ENCODE peak calls at places on chromosomes 16 and 17, in ten cellular contexts. R is GM12865; A is upper lobe of right lung; L is DMS153; U is activated CD8-positive, alpha-beta memory T cell treated with anti-CD3 and anti-CD28 coated beads for 24 hours; X is effector memory CD4-positive, alpha-beta T cell; P is EL; I is posterior vena cava; V is posterior cingulate gyrus; M is testis. J is an unnamed sample.

GRCh38 chr17:81483085-81483861 is 29.3 kb downstream of the ACTG1 start:
- DNase-seq in R (peak), A (no peak), L (no peak), U (peak), X (no peak), P (no peak), I (no peak), V (no peak), M (no peak), J (no peak)

GRCh38 chr17:49951362-49952080 is 17.5 kb upstream of the DLX4 start:
- DNase-seq in R (no peak), A (no peak), L (no peak), U (no peak), X (no peak), P (peak), I (no peak), V (peak), M (no peak), J (no peak)

GRCh38 chr16:88282221-88283041 is 100.3 kb upstream of the ZNF469 start:
- DNase-seq in R (no peak), A (no peak), L (no peak), U (no peak), X (no peak), P (no peak), I (no peak), V (no peak), M (no peak), J (no peak)

GRCh38 chr16:86668136-86668535 is 89.8 kb downstream of the FOXL1 start:
- DNase-seq in R (no peak), A (no peak), L (no peak), U (no peak), X (no peak), P (peak), I (no peak), V (no peak), M (no peak), J (peak)

GRCh38 chr17:1177099-1177996 is 2.4 kb downstream of the ABR start:
- DNase-seq in R (no peak), A (no peak), L (no peak), U (no peak), X (no peak), P (peak), I (no peak), V (no peak), M (no peak), J (peak)

GRCh38 chr16:85302018-85302847 is 190.0 kb upstream of the CIBAR2 start:
- DNase-seq in R (no peak), A (no peak), L (no peak), U (no peak), X (no peak), P (peak), I (no peak), V (no peak), M (no peak), J (peak)

GRCh38 chr17:29143894-29144293 is 36.3 kb downstream of the MYO18A start:
- DNase-seq in R (peak), A (no peak), L (no peak), U (no peak), X (no peak), P (no peak), I (no peak), V (no peak), M (peak), J (peak)

GRCh38 chr16:88909431-88910210 is 43.2 kb upstream of the PABPN1L start:
- DNase-seq in R (no peak), A (no peak), L (no peak), U (no peak), X (no peak), P (no peak), I (no peak), V (no peak), M (no peak), J (no peak)

GRCh38 chr17:55462234-55462633 is 40.6 kb upstream of the MMD start:
- DNase-seq in R (no peak), A (no peak), L (no peak), U (no peak), X (no peak), P (no peak), I (no peak), V (no peak), M (no peak), J (no peak)

GRCh38 chr16:14098081-14098480 is 27.0 kb downstream of the MRTFB start:
- DNase-seq in R (no peak), A (no peak), L (no peak), U (no peak), X (no peak), P (peak), I (no peak), V (no peak), M (no peak), J (no peak)

GRCh38 chr17:7137182-7137943 is 22.7 kb upstream of the ASGR2 start:
- DNase-seq in R (no peak), A (peak), L (no peak), U (no peak), X (no peak), P (no peak), I (peak), V (no peak), M (peak), J (no peak)

GRCh38 chr16:11632455-11632921 is 35.8 kb upstream of the SNN start:
- DNase-seq in R (no peak), A (peak), L (no peak), U (no peak), X (no peak), P (peak), I (peak), V (no peak), M (peak), J (no peak)

GRCh38 chr16:73214825-73215481 is 167.0 kb upstream of the ZFHX3 start:
- DNase-seq in R (no peak), A (no peak), L (no peak), U (no peak), X (no peak), P (peak), I (no peak), V (no peak), M (no peak), J (peak)

GRCh38 chr17:73189417-73190099 is 3.3 kb upstream of the COG1 start:
- DNase-seq in R (peak), A (no peak), L (peak), U (no peak), X (no peak), P (peak), I (no peak), V (peak), M (peak), J (peak)

GRCh38 chr16:57479043-57479421 is 7.3 kb downstream of the DOK4 start:
- DNase-seq in R (no peak), A (no peak), L (no peak), U (no peak), X (no peak), P (no peak), I (no peak), V (peak), M (no peak), J (no peak)

GRCh38 chr16:80116711-80117110 is 424.1 kb upstream of the DYNLRB2 start:
- DNase-seq in R (no peak), A (no peak), L (no peak), U (no peak), X (no peak), P (no peak), I (no peak), V (no peak), M (no peak), J (no peak)

GRCh38 chr16:84754353-84754856 is 54.6 kb downstream of the USP10 start:
- DNase-seq in R (peak), A (no peak), L (peak), U (peak), X (peak), P (peak), I (no peak), V (no peak), M (peak), J (peak)

GRCh38 chr16:83899978-83900377 is 1.1 kb downstream of the MLYCD start:
- DNase-seq in R (no peak), A (no peak), L (no peak), U (no peak), X (no peak), P (no peak), I (no peak), V (no peak), M (no peak), J (no peak)

GRCh38 chr16:24423332-24423731 is 116.0 kb upstream of the RBBP6 start:
- DNase-seq in R (no peak), A (no peak), L (no peak), U (no peak), X (no peak), P (no peak), I (no peak), V (no peak), M (no peak), J (no peak)

GRCh38 chr17:78438271-78438691 is 59.8 kb downstream of the PGS1 start:
- DNase-seq in R (no peak), A (no peak), L (no peak), U (no peak), X (no peak), P (no peak), I (no peak), V (no peak), M (no peak), J (no peak)

GRCh38 chr17:36921131-36921851 is 16.0 kb upstream of the LHX1 start:
- DNase-seq in R (no peak), A (no peak), L (no peak), U (peak), X (no peak), P (no peak), I (peak), V (no peak), M (no peak), J (peak)

GRCh38 chr17:80765241-80766022 is 220.8 kb downstream of the RPTOR start:
- DNase-seq in R (no peak), A (no peak), L (no peak), U (peak), X (peak), P (no peak), I (peak), V (no peak), M (no peak), J (no peak)

GRCh38 chr16:586645-587590 is 2.9 kb upstream of the RAB40C start:
- DNase-seq in R (no peak), A (no peak), L (no peak), U (no peak), X (no peak), P (no peak), I (peak), V (no peak), M (no peak), J (no peak)

GRCh38 chr16:239948-240277 is 5.3 kb downstream of the FAM234A start:
- DNase-seq in R (no peak), A (no peak), L (no peak), U (no peak), X (no peak), P (no peak), I (no peak), V (no peak), M (no peak), J (no peak)

GRCh38 chr17:39143552-39144093 is 7.8 kb downstream of the PLXDC1 start:
- DNase-seq in R (no peak), A (no peak), L (no peak), U (no peak), X (no peak), P (no peak), I (peak), V (no peak), M (peak), J (no peak)

GRCh38 chr16:48632137-48632774 is 22.3 kb upstream of the N4BP1 start:
- DNase-seq in R (no peak), A (peak), L (no peak), U (peak), X (no peak), P (no peak), I (no peak), V (no peak), M (no peak), J (no peak)

GRCh38 chr16:49658066-49658465 is 197.8 kb downstream of the ZNF423 start:
- DNase-seq in R (no peak), A (no peak), L (no peak), U (no peak), X (no peak), P (no peak), I (no peak), V (no peak), M (no peak), J (no peak)

GRCh38 chr17:17206913-17207368 is 808 bp upstream of the PLD6 start:
- DNase-seq in R (no peak), A (no peak), L (no peak), U (no peak), X (no peak), P (no peak), I (no peak), V (no peak), M (no peak), J (no peak)

GRCh38 chr17:80899402-80900268 is 92.0 kb upstream of the CHMP6 start:
- DNase-seq in R (peak), A (peak), L (peak), U (peak), X (peak), P (peak), I (no peak), V (no peak), M (no peak), J (no peak)

GRCh38 chr16:85245307-85246172 is 133.3 kb upstream of the CIBAR2 start:
- DNase-seq in R (peak), A (no peak), L (no peak), U (peak), X (peak), P (peak), I (no peak), V (peak), M (peak), J (peak)

GRCh38 chr16:24635900-24636610 is 93.4 kb upstream of the TNRC6A start:
- DNase-seq in R (no peak), A (peak), L (no peak), U (no peak), X (no peak), P (peak), I (peak), V (peak), M (peak), J (peak)

GRCh38 chr16:84700518-84701277 is 898 bp downstream of the USP10 start:
- DNase-seq in R (peak), A (no peak), L (no peak), U (peak), X (peak), P (peak), I (no peak), V (no peak), M (peak), J (no peak)

GRCh38 chr17:28887871-28888471 is 9.6 kb downstream of the FLOT2 start:
- DNase-seq in R (peak), A (no peak), L (no peak), U (no peak), X (no peak), P (no peak), I (no peak), V (no peak), M (no peak), J (no peak)

GRCh38 chr16:50737420-50737959 is 4.4 kb upstream of the CYLD start:
- DNase-seq in R (no peak), A (no peak), L (no peak), U (no peak), X (no peak), P (no peak), I (no peak), V (no peak), M (no peak), J (no peak)

GRCh38 chr16:80596507-80597207 is 55.9 kb downstream of the DYNLRB2 start:
- DNase-seq in R (no peak), A (no peak), L (no peak), U (no peak), X (no peak), P (no peak), I (no peak), V (no peak), M (no peak), J (no peak)

GRCh38 chr16:89319883-89320716 is 102.6 kb downstream of the ZNF778 start:
- DNase-seq in R (peak), A (no peak), L (no peak), U (peak), X (no peak), P (peak), I (peak), V (no peak), M (no peak), J (peak)

GRCh38 chr16:2473999-2474876 is 689 bp upstream of the TBC1D24 start:
- DNase-seq in R (peak), A (peak), L (peak), U (peak), X (peak), P (peak), I (no peak), V (peak), M (peak), J (no peak)

GRCh38 chr17:4127555-4127954 is 15.3 kb downstream of the ZZEF1 start:
- DNase-seq in R (peak), A (no peak), L (no peak), U (no peak), X (no peak), P (no peak), I (no peak), V (no peak), M (no peak), J (no peak)

GRCh38 chr17:7839199-7839889 is 5.3 kb downstream of the KDM6B start:
- DNase-seq in R (no peak), A (no peak), L (no peak), U (no peak), X (no peak), P (no peak), I (no peak), V (no peak), M (no peak), J (no peak)